ENCODE peak calls at places on chromosomes 5 and 9, in six cellular contexts. One of them, this sample, is unnamed.

GRCh38 chr5:32426440-32427151 is 17.9 kb downstream of the ZFR start:
- DNase-seq in stomach: no peak
- DNase-seq in pancreas: no peak
- DNase-seq in colonic mucosa: no peak
- DNase-seq in tibial nerve: no peak
- DNase-seq in neuronal stem cell: no peak
- DNase-seq in this sample: no peak

GRCh38 chr5:150263339-150263738 is 26.2 kb downstream of the CAMK2A start:
- DNase-seq in stomach: no peak
- DNase-seq in pancreas: no peak
- DNase-seq in colonic mucosa: no peak
- DNase-seq in tibial nerve: no peak
- DNase-seq in neuronal stem cell: no peak
- DNase-seq in this sample: no peak

GRCh38 chr5:81391-82021 is 10.5 kb upstream of the PLEKHG4B start:
- DNase-seq in stomach: no peak
- DNase-seq in pancreas: no peak
- DNase-seq in colonic mucosa: no peak
- DNase-seq in tibial nerve: no peak
- DNase-seq in neuronal stem cell: no peak
- DNase-seq in this sample: no peak

GRCh38 chr5:94674841-94675382 is 56.4 kb downstream of the SLF1 start:
- DNase-seq in stomach: no peak
- DNase-seq in pancreas: no peak
- DNase-seq in colonic mucosa: no peak
- DNase-seq in tibial nerve: no peak
- DNase-seq in neuronal stem cell: no peak
- DNase-seq in this sample: no peak

GRCh38 chr9:123299558-123300126 is 31.3 kb upstream of the STRBP start:
- DNase-seq in stomach: no peak
- DNase-seq in pancreas: no peak
- DNase-seq in colonic mucosa: no peak
- DNase-seq in tibial nerve: no peak
- DNase-seq in neuronal stem cell: no peak
- DNase-seq in this sample: no peak

GRCh38 chr5:129078247-129078646 is 16.3 kb upstream of the ISOC1 start:
- DNase-seq in stomach: no peak
- DNase-seq in pancreas: no peak
- DNase-seq in colonic mucosa: no peak
- DNase-seq in tibial nerve: no peak
- DNase-seq in neuronal stem cell: no peak
- DNase-seq in this sample: no peak

GRCh38 chr5:78594946-78595921 is 53.3 kb downstream of the LHFPL2 start:
- DNase-seq in stomach: no peak
- DNase-seq in pancreas: peak
- DNase-seq in colonic mucosa: peak
- DNase-seq in tibial nerve: no peak
- DNase-seq in neuronal stem cell: no peak
- DNase-seq in this sample: no peak

GRCh38 chr5:17990168-17990567 is 355.9 kb downstream of the TAF11L14 start:
- DNase-seq in stomach: no peak
- DNase-seq in pancreas: no peak
- DNase-seq in colonic mucosa: no peak
- DNase-seq in tibial nerve: no peak
- DNase-seq in neuronal stem cell: no peak
- DNase-seq in this sample: no peak

GRCh38 chr5:123350744-123351143 is 72.5 kb downstream of the CEP120 start:
- DNase-seq in stomach: no peak
- DNase-seq in pancreas: no peak
- DNase-seq in colonic mucosa: no peak
- DNase-seq in tibial nerve: no peak
- DNase-seq in neuronal stem cell: no peak
- DNase-seq in this sample: no peak

GRCh38 chr5:14003513-14003912 is 59.0 kb upstream of the DNAH5 start:
- DNase-seq in stomach: no peak
- DNase-seq in pancreas: no peak
- DNase-seq in colonic mucosa: no peak
- DNase-seq in tibial nerve: no peak
- DNase-seq in neuronal stem cell: no peak
- DNase-seq in this sample: no peak

GRCh38 chr9:115164511-115164974 is 46.6 kb upstream of the TNC start:
- DNase-seq in stomach: no peak
- DNase-seq in pancreas: no peak
- DNase-seq in colonic mucosa: no peak
- DNase-seq in tibial nerve: no peak
- DNase-seq in neuronal stem cell: no peak
- DNase-seq in this sample: peak

GRCh38 chr9:117945286-117945685 is 241.1 kb downstream of the TLR4 start:
- DNase-seq in stomach: no peak
- DNase-seq in pancreas: no peak
- DNase-seq in colonic mucosa: no peak
- DNase-seq in tibial nerve: no peak
- DNase-seq in neuronal stem cell: no peak
- DNase-seq in this sample: no peak

GRCh38 chr9:7979591-7979990 is 180.0 kb upstream of the DMAC1 start:
- DNase-seq in stomach: no peak
- DNase-seq in pancreas: no peak
- DNase-seq in colonic mucosa: no peak
- DNase-seq in tibial nerve: no peak
- DNase-seq in neuronal stem cell: no peak
- DNase-seq in this sample: no peak

GRCh38 chr9:137756045-137756744 is 121.4 kb upstream of the CACNA1B start:
- DNase-seq in stomach: no peak
- DNase-seq in pancreas: no peak
- DNase-seq in colonic mucosa: no peak
- DNase-seq in tibial nerve: no peak
- DNase-seq in neuronal stem cell: no peak
- DNase-seq in this sample: no peak

GRCh38 chr5:150778103-150778516 is 447 bp upstream of the SMIM3 start:
- DNase-seq in stomach: no peak
- DNase-seq in pancreas: peak
- DNase-seq in colonic mucosa: peak
- DNase-seq in tibial nerve: no peak
- DNase-seq in neuronal stem cell: no peak
- DNase-seq in this sample: no peak

GRCh38 chr5:154778534-154778933 is 23.4 kb downstream of the LARP1 start:
- DNase-seq in stomach: no peak
- DNase-seq in pancreas: no peak
- DNase-seq in colonic mucosa: no peak
- DNase-seq in tibial nerve: no peak
- DNase-seq in neuronal stem cell: no peak
- DNase-seq in this sample: peak

GRCh38 chr9:98989036-98990000 is 45.6 kb downstream of the COL15A1 start:
- DNase-seq in stomach: no peak
- DNase-seq in pancreas: peak
- DNase-seq in colonic mucosa: no peak
- DNase-seq in tibial nerve: peak
- DNase-seq in neuronal stem cell: no peak
- DNase-seq in this sample: no peak

GRCh38 chr9:96462538-96462937 is 12.6 kb downstream of the HABP4 start:
- DNase-seq in stomach: no peak
- DNase-seq in pancreas: no peak
- DNase-seq in colonic mucosa: no peak
- DNase-seq in tibial nerve: no peak
- DNase-seq in neuronal stem cell: no peak
- DNase-seq in this sample: no peak

GRCh38 chr5:78060421-78060820 is 234.1 kb downstream of the AP3B1 start:
- DNase-seq in stomach: no peak
- DNase-seq in pancreas: no peak
- DNase-seq in colonic mucosa: no peak
- DNase-seq in tibial nerve: no peak
- DNase-seq in neuronal stem cell: no peak
- DNase-seq in this sample: no peak

GRCh38 chr5:178866946-178867345 is 7.2 kb downstream of the ZNF354B start:
- DNase-seq in stomach: no peak
- DNase-seq in pancreas: no peak
- DNase-seq in colonic mucosa: no peak
- DNase-seq in tibial nerve: no peak
- DNase-seq in neuronal stem cell: no peak
- DNase-seq in this sample: no peak

GRCh38 chr9:126502417-126503332 is 111.1 kb upstream of the LMX1B start:
- DNase-seq in stomach: no peak
- DNase-seq in pancreas: no peak
- DNase-seq in colonic mucosa: no peak
- DNase-seq in tibial nerve: no peak
- DNase-seq in neuronal stem cell: no peak
- DNase-seq in this sample: no peak

GRCh38 chr9:113915817-113916474 is 39.8 kb downstream of the ZNF618 start:
- DNase-seq in stomach: no peak
- DNase-seq in pancreas: no peak
- DNase-seq in colonic mucosa: no peak
- DNase-seq in tibial nerve: no peak
- DNase-seq in neuronal stem cell: no peak
- DNase-seq in this sample: no peak

GRCh38 chr9:126125577-126125976 is 201.1 kb upstream of the MVB12B start:
- DNase-seq in stomach: no peak
- DNase-seq in pancreas: no peak
- DNase-seq in colonic mucosa: no peak
- DNase-seq in tibial nerve: no peak
- DNase-seq in neuronal stem cell: no peak
- DNase-seq in this sample: no peak

GRCh38 chr9:92151691-92152393 is 36.6 kb upstream of the SPTLC1 start:
- DNase-seq in stomach: no peak
- DNase-seq in pancreas: no peak
- DNase-seq in colonic mucosa: no peak
- DNase-seq in tibial nerve: no peak
- DNase-seq in neuronal stem cell: no peak
- DNase-seq in this sample: no peak

GRCh38 chr9:32854271-32854670 is 70.9 kb downstream of the TMEM215 start:
- DNase-seq in stomach: no peak
- DNase-seq in pancreas: no peak
- DNase-seq in colonic mucosa: no peak
- DNase-seq in tibial nerve: no peak
- DNase-seq in neuronal stem cell: no peak
- DNase-seq in this sample: no peak

GRCh38 chr5:73768-74502 is 18.0 kb upstream of the PLEKHG4B start:
- DNase-seq in stomach: no peak
- DNase-seq in pancreas: no peak
- DNase-seq in colonic mucosa: no peak
- DNase-seq in tibial nerve: no peak
- DNase-seq in neuronal stem cell: no peak
- DNase-seq in this sample: no peak

GRCh38 chr9:34544035-34544434 is 21.2 kb upstream of the ENHO start:
- DNase-seq in stomach: no peak
- DNase-seq in pancreas: no peak
- DNase-seq in colonic mucosa: no peak
- DNase-seq in tibial nerve: no peak
- DNase-seq in neuronal stem cell: no peak
- DNase-seq in this sample: no peak

DNA sequence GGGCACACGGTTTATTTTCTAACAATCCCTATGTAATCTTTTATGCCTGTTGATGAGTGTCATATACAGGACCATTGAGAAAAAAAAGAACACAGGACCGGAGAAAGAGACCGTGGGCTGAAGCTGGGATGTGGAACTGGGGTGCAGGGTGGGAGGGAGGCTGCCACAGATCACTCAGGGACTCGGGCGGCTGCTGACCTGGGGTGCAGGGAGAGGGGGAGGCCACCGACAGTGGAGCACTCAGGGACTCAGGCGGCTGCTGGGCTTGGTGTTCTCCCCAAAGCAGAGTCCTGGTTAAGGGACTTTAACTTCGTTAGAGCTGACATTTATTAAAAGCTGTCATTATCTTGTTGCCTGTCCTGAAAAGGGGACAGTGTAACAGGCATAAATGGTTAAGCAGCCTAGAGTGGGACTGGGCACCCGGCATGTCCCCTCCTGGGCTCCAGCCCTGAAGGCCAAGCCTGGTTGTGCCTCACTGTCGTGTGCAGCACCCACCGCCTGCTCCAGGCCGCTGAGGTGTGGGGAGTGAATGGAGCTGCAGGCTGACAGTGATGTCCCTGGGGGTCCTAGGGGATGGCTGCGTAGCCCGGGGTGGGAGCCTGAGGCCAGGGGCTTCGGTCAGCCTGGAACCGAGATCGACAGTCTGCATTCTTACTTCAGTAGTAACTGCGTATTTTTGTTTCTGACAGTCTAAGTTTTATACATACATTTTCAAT is 14.0 kb downstream of the NDUFS6 start:
- DNase-seq in stomach: no peak
- DNase-seq in pancreas: no peak
- DNase-seq in colonic mucosa: no peak
- DNase-seq in tibial nerve: no peak
- DNase-seq in neuronal stem cell: no peak
- DNase-seq in this sample: no peak
- H3K27ac ChIP-seq in stomach: no peak
- H3K27ac ChIP-seq in pancreas: no peak
- H3K27ac ChIP-seq in colonic mucosa: no peak
- H3K27ac ChIP-seq in tibial nerve: no peak
- H3K27ac ChIP-seq in neuronal stem cell: no peak
- H3K27ac ChIP-seq in this sample: no peak

GRCh38 chr5:53323511-53323910 is 156.9 kb upstream of the FST start:
- DNase-seq in stomach: no peak
- DNase-seq in pancreas: no peak
- DNase-seq in colonic mucosa: no peak
- DNase-seq in tibial nerve: no peak
- DNase-seq in neuronal stem cell: no peak
- DNase-seq in this sample: no peak
- H3K27ac ChIP-seq in stomach: no peak
- H3K27ac ChIP-seq in pancreas: no peak
- H3K27ac ChIP-seq in colonic mucosa: no peak
- H3K27ac ChIP-seq in tibial nerve: no peak
- H3K27ac ChIP-seq in neuronal stem cell: no peak
- H3K27ac ChIP-seq in this sample: no peak

DNA sequence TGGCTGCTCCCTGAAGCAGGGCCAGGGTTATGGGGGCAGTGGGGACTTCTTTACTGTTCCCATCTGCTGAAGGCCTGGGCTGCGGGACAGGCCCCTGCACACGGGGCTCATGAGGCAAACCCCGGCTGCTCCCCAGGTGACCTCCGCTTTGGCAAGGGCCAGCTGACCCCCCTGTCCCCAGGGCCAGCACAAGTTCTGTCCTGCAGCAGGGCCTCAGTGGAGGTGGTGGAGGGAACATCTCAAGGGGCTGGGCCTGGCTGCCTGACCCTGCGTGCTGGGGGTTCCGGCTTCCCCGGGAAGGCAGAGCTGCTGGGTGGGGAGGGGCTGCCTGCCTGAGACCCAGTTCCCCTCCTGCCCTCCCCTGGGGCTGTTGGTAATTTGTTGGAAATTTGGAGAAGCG is 67.4 kb upstream of the RNU6ATAC start:
- DNase-seq in stomach: no peak
- DNase-seq in pancreas: no peak
- DNase-seq in colonic mucosa: no peak
- DNase-seq in tibial nerve: no peak
- DNase-seq in neuronal stem cell: no peak
- DNase-seq in this sample: no peak
- H3K27ac ChIP-seq in stomach: peak
- H3K27ac ChIP-seq in pancreas: no peak
- H3K27ac ChIP-seq in colonic mucosa: no peak
- H3K27ac ChIP-seq in tibial nerve: peak
- H3K27ac ChIP-seq in neuronal stem cell: no peak
- H3K27ac ChIP-seq in this sample: no peak

DNA sequence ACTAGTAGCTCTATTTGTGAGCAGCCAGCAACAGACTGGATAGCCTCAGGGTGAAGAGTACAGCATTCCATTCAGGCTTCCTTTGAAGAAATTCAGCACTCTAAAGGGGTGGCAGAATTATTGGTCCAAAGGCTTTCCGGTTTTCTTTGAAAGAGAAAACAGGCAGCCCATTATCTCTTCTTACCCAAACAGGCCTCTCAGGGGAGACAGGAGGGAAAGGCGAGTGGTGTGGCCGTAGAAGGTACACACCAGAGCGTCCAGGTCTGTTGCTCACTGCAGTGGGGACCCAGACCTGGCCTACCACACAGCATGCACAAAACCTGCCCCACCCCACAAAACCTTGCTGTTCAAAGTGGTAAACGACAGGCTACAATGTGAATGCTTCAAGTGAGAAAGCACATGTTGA is 83.3 kb downstream of the ZNF608 start:
- DNase-seq in stomach: no peak
- DNase-seq in pancreas: no peak
- DNase-seq in colonic mucosa: no peak
- DNase-seq in tibial nerve: no peak
- DNase-seq in neuronal stem cell: no peak
- DNase-seq in this sample: no peak
- H3K27ac ChIP-seq in stomach: peak
- H3K27ac ChIP-seq in pancreas: peak
- H3K27ac ChIP-seq in colonic mucosa: no peak
- H3K27ac ChIP-seq in tibial nerve: no peak
- H3K27ac ChIP-seq in neuronal stem cell: peak
- H3K27ac ChIP-seq in this sample: peak